ENCODE peak calls at places on chromosomes 16 and 17, in five cellular contexts. F is SW 1271, J is ascending aorta, S is activated B cell treated with CpG ODN at 0.5 μM for 24 hours, U is left lobe of liver. Y is an unnamed sample.

GRCh38 chr17:62809656-62810055 is 1.5 kb upstream of the MARCHF10 start:
- DNase-seq in F (no peak), J (no peak), S (no peak), U (no peak), Y (no peak)

GRCh38 chr17:50919321-50920040 is 53.3 kb upstream of the TOB1 start:
- DNase-seq in F (no peak), J (peak), S (peak), U (peak), Y (peak)

GRCh38 chr16:69724981-69725479 is 1.3 kb downstream of the NQO1 start:
- DNase-seq in F (no peak), J (no peak), S (no peak), U (no peak), Y (no peak)

GRCh38 chr17:65559802-65560627 is 1.4 kb downstream of the AXIN2 start:
- DNase-seq in F (no peak), J (no peak), S (peak), U (peak), Y (no peak)

GRCh38 chr17:36602924-36603384 is 1.6 kb downstream of the MRM1 start:
- DNase-seq in F (peak), J (no peak), S (peak), U (no peak), Y (no peak)

GRCh38 chr16:71440669-71441347 is 1.0 kb downstream of the TLE7 start:
- DNase-seq in F (no peak), J (no peak), S (no peak), U (no peak), Y (no peak)

GRCh38 chr17:68599091-68599872 is 1.9 kb downstream of the FAM20A start:
- DNase-seq in F (no peak), J (no peak), S (no peak), U (no peak), Y (no peak)

GRCh38 chr17:80774643-80775281 is 216.9 kb upstream of the CHMP6 start:
- DNase-seq in F (no peak), J (no peak), S (no peak), U (no peak), Y (no peak)

GRCh38 chr17:38559025-38559879 is 46.5 kb downstream of the SRCIN1 start:
- DNase-seq in F (no peak), J (peak), S (peak), U (peak), Y (peak)

GRCh38 chr16:28823719-28824547 is 1.1 kb downstream of the ATXN2L start:
- DNase-seq in F (peak), J (peak), S (peak), U (peak), Y (peak)

GRCh38 chr16:4372578-4373355 is 1.1 kb downstream of the VASN start:
- DNase-seq in F (no peak), J (no peak), S (no peak), U (peak), Y (no peak)

GRCh38 chr17:82334622-82335394 is 1.2 kb upstream of the SECTM1 start:
- DNase-seq in F (no peak), J (no peak), S (no peak), U (peak), Y (no peak)

GRCh38 chr17:21452377-21453143 is 76.4 kb downstream of the KCNJ12 start:
- DNase-seq in F (peak), J (no peak), S (no peak), U (peak), Y (no peak)

GRCh38 chr16:83802135-83802534 is 5.6 kb upstream of the HSBP1 start:
- DNase-seq in F (no peak), J (no peak), S (no peak), U (no peak), Y (no peak)

GRCh38 chr16:69848635-69849545 is 86.8 kb downstream of the WWP2 start:
- DNase-seq in F (no peak), J (peak), S (no peak), U (peak), Y (no peak)

GRCh38 chr17:57106107-57106835 is 21.2 kb downstream of the AKAP1 start:
- DNase-seq in F (no peak), J (no peak), S (no peak), U (no peak), Y (no peak)

GRCh38 chr16:59192551-59193199 is 458.6 kb upstream of the GOT2 start:
- DNase-seq in F (no peak), J (no peak), S (no peak), U (no peak), Y (no peak)

GRCh38 chr16:87581867-87582220 is 20.5 kb upstream of the JPH3 start:
- DNase-seq in F (peak), J (peak), S (no peak), U (no peak), Y (no peak)

GRCh38 chr17:48427598-48427997 is 2.4 kb downstream of the SKAP1 start:
- DNase-seq in F (no peak), J (no peak), S (no peak), U (no peak), Y (no peak)

GRCh38 chr16:10616744-10617640 is 36.6 kb upstream of the EMP2 start:
- DNase-seq in F (no peak), J (no peak), S (no peak), U (peak), Y (no peak)

GRCh38 chr16:30371248-30371816 is 1.0 kb upstream of the TBC1D10B start:
- DNase-seq in F (no peak), J (no peak), S (no peak), U (no peak), Y (no peak)

GRCh38 chr16:22386976-22387375 is 12.6 kb upstream of the CDR2 start:
- DNase-seq in F (no peak), J (no peak), S (no peak), U (no peak), Y (no peak)

GRCh38 chr16:11570258-11570657 is 16.5 kb downstream of the LITAF start:
- DNase-seq in F (no peak), J (no peak), S (no peak), U (no peak), Y (no peak)

GRCh38 chr16:89248196-89249005 is 30.9 kb downstream of the ZNF778 start:
- DNase-seq in F (no peak), J (no peak), S (no peak), U (no peak), Y (no peak)

GRCh38 chr17:29549169-29549935 is 17.5 kb downstream of the ABHD15 start:
- DNase-seq in F (no peak), J (no peak), S (no peak), U (peak), Y (no peak)

GRCh38 chr17:39144414-39144813 is 7.0 kb downstream of the PLXDC1 start:
- DNase-seq in F (no peak), J (peak), S (no peak), U (no peak), Y (no peak)

GRCh38 chr16:8173111-8173644 is 417.1 kb downstream of the TMEM114 start:
- DNase-seq in F (peak), J (no peak), S (no peak), U (peak), Y (no peak)

GRCh38 chr16:56941856-56942331 is 10.0 kb downstream of the HERPUD1 start:
- DNase-seq in F (no peak), J (no peak), S (no peak), U (no peak), Y (no peak)

GRCh38 chr17:32383926-32384434 is 34.0 kb downstream of the ZNF207 start:
- DNase-seq in F (no peak), J (no peak), S (no peak), U (no peak), Y (no peak)

GRCh38 chr17:73722163-73722562 is 77.9 kb upstream of the SDK2 start:
- DNase-seq in F (no peak), J (no peak), S (no peak), U (no peak), Y (no peak)

GRCh38 chr16:75836377-75837010 is 110.2 kb upstream of the CPHXL start:
- DNase-seq in F (no peak), J (no peak), S (no peak), U (no peak), Y (no peak)

GRCh38 chr17:79993390-79994221 is 42.1 kb downstream of the TBC1D16 start:
- DNase-seq in F (no peak), J (peak), S (peak), U (peak), Y (peak)

Y was measured in NCI-H1436 treated with DMSO at 0.1 percent for 48 hours.